ENCODE peak calls at places on chromosomes 3 and 15, in four cellular contexts. One of them, this sample, is unnamed.

GRCh38 chr15:66569461-66570137 is 3.8 kb upstream of the LCTL start:
- DNase-seq in endodermal cell: no peak
- DNase-seq in HFF-Myc: no peak
- DNase-seq in psoas muscle: no peak
- DNase-seq in this sample: no peak

GRCh38 chr3:175266478-175266877 is 407.3 kb downstream of the NAALADL2 start:
- DNase-seq in endodermal cell: no peak
- DNase-seq in psoas muscle: no peak
- DNase-seq in HFF-Myc: no peak
- DNase-seq in this sample: no peak

GRCh38 chr15:79595995-79596622 is 164.0 kb downstream of the MINAR1 start:
- DNase-seq in HFF-Myc: peak; percentile 72
- DNase-seq in endodermal cell: peak; percentile 93
- DNase-seq in psoas muscle: no peak
- DNase-seq in this sample: peak; percentile 42

GRCh38 chr3:176964656-176965055 is 232.6 kb downstream of the TBL1XR1 start:
- DNase-seq in endodermal cell: no peak
- DNase-seq in psoas muscle: no peak
- DNase-seq in HFF-Myc: no peak
- DNase-seq in this sample: no peak

GRCh38 chr3:29475854-29476253 is 195.0 kb downstream of the RBMS3 start:
- DNase-seq in HFF-Myc: no peak
- DNase-seq in psoas muscle: no peak
- DNase-seq in endodermal cell: peak; percentile 81
- DNase-seq in this sample: no peak

GRCh38 chr3:176633511-176633910 is 563.8 kb downstream of the TBL1XR1 start:
- DNase-seq in endodermal cell: peak; percentile 76
- DNase-seq in psoas muscle: no peak
- DNase-seq in HFF-Myc: no peak
- DNase-seq in this sample: no peak

GRCh38 chr3:126620743-126621142 is 34.2 kb downstream of the TXNRD3 start:
- DNase-seq in endodermal cell: no peak
- DNase-seq in psoas muscle: no peak
- DNase-seq in HFF-Myc: no peak
- DNase-seq in this sample: no peak

GRCh38 chr3:112847692-112848091 is 1.0 kb upstream of the CD200R1L start:
- DNase-seq in HFF-Myc: no peak
- DNase-seq in endodermal cell: no peak
- DNase-seq in psoas muscle: no peak
- DNase-seq in this sample: no peak

GRCh38 chr3:111861396-111861795 is 2.3 kb downstream of the PHLDB2 start:
- DNase-seq in endodermal cell: no peak
- DNase-seq in HFF-Myc: no peak
- DNase-seq in psoas muscle: no peak
- DNase-seq in this sample: no peak

GRCh38 chr15:40357246-40357645 is 773 bp upstream of the DISP2 start:
- DNase-seq in endodermal cell: no peak
- DNase-seq in HFF-Myc: no peak
- DNase-seq in psoas muscle: peak; percentile 39
- DNase-seq in this sample: no peak
- H3K4me3 ChIP-seq in endodermal cell: peak overlapping the region; percentile 79
- H3K4me3 ChIP-seq in HFF-Myc: no peak overlapping the region
- H3K4me3 ChIP-seq in psoas muscle: peak overlapping the region; percentile 66
- H3K4me3 ChIP-seq in this sample: no peak overlapping the region

DNA sequence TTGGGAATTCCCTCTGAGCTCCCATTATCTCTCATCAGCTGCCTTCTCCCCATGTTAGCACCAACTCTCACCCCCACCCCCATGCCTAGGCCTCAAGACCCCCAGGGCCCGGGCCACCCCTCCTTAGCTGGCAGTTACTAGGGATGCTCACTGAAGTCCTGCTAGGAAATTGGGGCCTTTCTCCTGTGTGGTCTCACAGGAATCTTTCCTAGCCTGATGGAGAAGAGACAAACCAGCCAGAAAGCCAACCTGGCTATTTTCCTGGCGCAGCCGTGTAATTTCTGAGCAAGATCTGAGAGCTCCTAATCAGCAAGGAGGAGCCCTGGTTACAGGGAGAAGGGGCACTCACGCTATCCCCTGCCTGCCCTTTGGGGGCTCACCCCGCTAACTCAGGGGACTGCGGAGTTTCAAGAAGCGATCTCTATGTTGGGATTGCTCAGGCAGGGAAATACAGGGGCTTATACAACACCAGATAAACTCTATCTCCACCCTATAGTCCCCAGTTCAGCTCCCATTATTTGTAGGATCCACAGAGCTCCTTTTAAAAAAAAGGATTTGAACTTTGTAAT is 25.1 kb downstream of the NR2F2 start:
- DNase-seq in psoas muscle: peak; percentile 38
- DNase-seq in HFF-Myc: no peak
- DNase-seq in endodermal cell: no peak
- DNase-seq in this sample: no peak
- H3K4me3 ChIP-seq in psoas muscle: no peak overlapping the region
- H3K4me3 ChIP-seq in HFF-Myc: no peak overlapping the region
- H3K4me3 ChIP-seq in endodermal cell: no peak overlapping the region
- H3K4me3 ChIP-seq in this sample: peak overlapping the region; percentile 77

DNA sequence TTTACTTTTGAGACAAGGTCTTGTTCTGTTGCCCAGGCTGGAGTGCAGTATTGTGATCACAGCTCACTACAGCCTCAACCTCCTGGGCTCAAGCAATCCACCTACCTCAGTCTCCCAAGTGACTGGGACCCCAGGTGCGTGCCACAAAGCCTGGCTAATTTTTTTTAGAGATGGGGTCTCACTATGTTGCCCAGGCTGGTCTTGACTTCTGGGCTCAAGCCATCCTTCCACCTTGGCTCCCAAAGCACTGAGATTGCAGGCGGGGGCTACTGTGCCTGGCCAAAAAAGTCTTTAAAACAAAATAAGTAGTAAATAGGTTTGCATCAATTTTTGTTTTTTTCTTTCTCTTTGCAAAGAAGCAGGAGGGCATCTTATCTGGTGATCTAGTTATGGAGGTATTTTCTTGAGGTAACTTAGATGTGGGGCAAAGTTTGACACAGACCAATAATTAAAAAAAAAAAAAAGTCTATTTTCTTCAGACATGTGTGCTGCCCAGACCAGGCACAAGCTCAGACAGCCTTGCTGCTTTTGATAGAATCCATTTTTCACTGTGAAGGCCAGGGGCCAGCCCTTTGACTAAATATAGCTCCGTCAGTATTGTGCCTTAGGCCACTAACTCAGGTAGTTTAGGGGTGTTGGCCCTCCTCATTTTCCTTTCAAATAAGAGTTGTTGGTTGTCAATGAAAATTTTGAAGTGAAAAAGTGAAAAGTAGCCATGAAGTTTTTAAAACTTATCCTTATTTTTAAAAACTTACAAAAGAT is 2.5 kb downstream of the ARL6IP5 start:
- DNase-seq in endodermal cell: no peak
- DNase-seq in psoas muscle: no peak
- DNase-seq in HFF-Myc: no peak
- DNase-seq in this sample: no peak
- H3K4me3 ChIP-seq in endodermal cell: no peak overlapping the region
- H3K4me3 ChIP-seq in psoas muscle: peak overlapping the region; percentile 90
- H3K4me3 ChIP-seq in HFF-Myc: peak overlapping the region; percentile 79
- H3K4me3 ChIP-seq in this sample: peak overlapping the region; percentile 94

DNA sequence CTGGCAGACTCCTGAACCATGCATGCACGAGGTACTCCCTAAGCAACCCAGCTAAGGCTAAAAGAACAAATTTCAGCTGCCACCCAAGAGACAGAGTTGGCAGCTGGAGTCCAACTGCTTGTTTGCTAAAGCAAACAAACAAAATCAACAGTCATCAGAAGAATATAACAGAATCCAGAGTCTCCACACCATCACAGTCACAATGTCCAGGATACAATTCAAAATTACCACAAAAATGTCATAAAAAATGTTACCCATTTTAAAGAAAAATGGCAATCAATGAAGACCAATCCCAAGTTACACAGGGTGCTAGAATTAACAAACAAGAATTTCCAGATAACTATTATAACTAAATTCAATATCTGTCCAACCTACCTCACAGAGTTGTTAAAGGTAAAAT is 42.9 kb downstream of the RFTN1 start:
- DNase-seq in psoas muscle: no peak
- DNase-seq in HFF-Myc: no peak
- DNase-seq in endodermal cell: no peak
- DNase-seq in this sample: no peak
- H3K4me3 ChIP-seq in psoas muscle: no peak overlapping the region
- H3K4me3 ChIP-seq in HFF-Myc: no peak overlapping the region
- H3K4me3 ChIP-seq in endodermal cell: peak overlapping the region; percentile 0
- H3K4me3 ChIP-seq in this sample: no peak overlapping the region

GRCh38 chr15:49421991-49422390 is 1.1 kb upstream of the FGF7 start:
- DNase-seq in HFF-Myc: no peak
- DNase-seq in psoas muscle: peak; percentile 62
- DNase-seq in endodermal cell: peak; percentile 72
- DNase-seq in this sample: peak; percentile 13
- H3K4me3 ChIP-seq in HFF-Myc: no peak overlapping the region
- H3K4me3 ChIP-seq in psoas muscle: peak overlapping the region; percentile 53
- H3K4me3 ChIP-seq in endodermal cell: no peak overlapping the region
- H3K4me3 ChIP-seq in this sample: peak overlapping the region; percentile 5

GRCh38 chr3:16510620-16511319 is 2.7 kb downstream of the RFTN1 start:
- DNase-seq in endodermal cell: no peak
- DNase-seq in psoas muscle: no peak
- DNase-seq in HFF-Myc: no peak
- DNase-seq in this sample: no peak
- H3K4me3 ChIP-seq in endodermal cell: no peak overlapping the region
- H3K4me3 ChIP-seq in psoas muscle: peak overlapping the region; percentile 69
- H3K4me3 ChIP-seq in HFF-Myc: no peak overlapping the region
- H3K4me3 ChIP-seq in this sample: no peak overlapping the region

GRCh38 chr3:71127463-71128243 is 455.9 kb downstream of the FOXP1 start:
- DNase-seq in HFF-Myc: no peak
- DNase-seq in endodermal cell: no peak
- DNase-seq in psoas muscle: no peak
- DNase-seq in this sample: no peak
- H3K4me3 ChIP-seq in HFF-Myc: no peak overlapping the region
- H3K4me3 ChIP-seq in endodermal cell: no peak overlapping the region
- H3K4me3 ChIP-seq in psoas muscle: peak overlapping the region; percentile 19
- H3K4me3 ChIP-seq in this sample: peak overlapping the region; percentile 5

GRCh38 chr3:159418571-159419526 is 569.8 kb upstream of the IL12A start:
- DNase-seq in psoas muscle: no peak
- DNase-seq in endodermal cell: no peak
- DNase-seq in HFF-Myc: no peak
- DNase-seq in this sample: no peak
- H3K4me3 ChIP-seq in psoas muscle: no peak overlapping the region
- H3K4me3 ChIP-seq in endodermal cell: no peak overlapping the region
- H3K4me3 ChIP-seq in HFF-Myc: no peak overlapping the region
- H3K4me3 ChIP-seq in this sample: no peak overlapping the region

This sample was measured in epithelial cell of proximal tubule.